ENCODE peak calls at places on chromosomes 2 and 18, in eight cellular contexts. One of them, this sample, is unnamed.

GRCh38 chr2:6352247-6352646 is 513.5 kb downstream of the CMPK2 start:
- DNase-seq in neural progenitor cell: no peak
- DNase-seq in GM23338: no peak
- DNase-seq in OCI-LY7: peak
- DNase-seq in MM.1S: peak
- DNase-seq in PC-3: no peak
- DNase-seq in HCT116: no peak
- DNase-seq in SK-N-SH: no peak
- DNase-seq in this sample: no peak

GRCh38 chr18:9337875-9338274 is 3.3 kb downstream of the TWSG1 start:
- DNase-seq in neural progenitor cell: no peak
- DNase-seq in GM23338: no peak
- DNase-seq in OCI-LY7: no peak
- DNase-seq in MM.1S: no peak
- DNase-seq in PC-3: peak
- DNase-seq in HCT116: no peak
- DNase-seq in SK-N-SH: no peak
- DNase-seq in this sample: no peak

GRCh38 chr2:196123679-196124373 is 47.6 kb downstream of the STK17B start:
- DNase-seq in neural progenitor cell: no peak
- DNase-seq in GM23338: no peak
- DNase-seq in OCI-LY7: no peak
- DNase-seq in MM.1S: no peak
- DNase-seq in PC-3: no peak
- DNase-seq in HCT116: no peak
- DNase-seq in SK-N-SH: no peak
- DNase-seq in this sample: peak

GRCh38 chr2:25763575-25763974 is 90.2 kb upstream of the DTNB start:
- DNase-seq in neural progenitor cell: no peak
- DNase-seq in GM23338: no peak
- DNase-seq in OCI-LY7: no peak
- DNase-seq in MM.1S: no peak
- DNase-seq in PC-3: no peak
- DNase-seq in HCT116: no peak
- DNase-seq in SK-N-SH: no peak
- DNase-seq in this sample: no peak

GRCh38 chr2:28662044-28662443 is 89.6 kb upstream of the PPP1CB start:
- DNase-seq in neural progenitor cell: no peak
- DNase-seq in GM23338: no peak
- DNase-seq in OCI-LY7: no peak
- DNase-seq in MM.1S: no peak
- DNase-seq in PC-3: peak
- DNase-seq in HCT116: no peak
- DNase-seq in SK-N-SH: no peak
- DNase-seq in this sample: peak

GRCh38 chr2:110114007-110114591 is 1.5 kb downstream of the MALL start:
- DNase-seq in neural progenitor cell: no peak
- DNase-seq in GM23338: peak
- DNase-seq in OCI-LY7: no peak
- DNase-seq in MM.1S: no peak
- DNase-seq in PC-3: peak
- DNase-seq in HCT116: peak
- DNase-seq in SK-N-SH: no peak
- DNase-seq in this sample: peak

GRCh38 chr2:1136807-1137663 is 186.4 kb downstream of the SNTG2 start:
- DNase-seq in neural progenitor cell: no peak
- DNase-seq in GM23338: no peak
- DNase-seq in OCI-LY7: no peak
- DNase-seq in MM.1S: no peak
- DNase-seq in PC-3: no peak
- DNase-seq in HCT116: no peak
- DNase-seq in SK-N-SH: no peak
- DNase-seq in this sample: no peak

GRCh38 chr2:187917535-187917934 is 363.3 kb upstream of the TFPI start:
- DNase-seq in neural progenitor cell: peak
- DNase-seq in GM23338: no peak
- DNase-seq in OCI-LY7: no peak
- DNase-seq in MM.1S: no peak
- DNase-seq in PC-3: peak
- DNase-seq in HCT116: no peak
- DNase-seq in SK-N-SH: no peak
- DNase-seq in this sample: no peak

GRCh38 chr2:44244135-44244871 is 31.0 kb upstream of the SLC3A1 start:
- DNase-seq in neural progenitor cell: peak
- DNase-seq in GM23338: peak
- DNase-seq in OCI-LY7: peak
- DNase-seq in MM.1S: peak
- DNase-seq in PC-3: peak
- DNase-seq in HCT116: peak
- DNase-seq in SK-N-SH: peak
- DNase-seq in this sample: peak

GRCh38 chr2:149082781-149083180 is 44.3 kb downstream of the LYPD6B start:
- DNase-seq in neural progenitor cell: peak
- DNase-seq in GM23338: peak
- DNase-seq in OCI-LY7: no peak
- DNase-seq in MM.1S: no peak
- DNase-seq in PC-3: no peak
- DNase-seq in HCT116: no peak
- DNase-seq in SK-N-SH: peak
- DNase-seq in this sample: no peak

GRCh38 chr2:176585291-176585690 is 316.0 kb downstream of the MTX2 start:
- DNase-seq in neural progenitor cell: no peak
- DNase-seq in GM23338: no peak
- DNase-seq in OCI-LY7: no peak
- DNase-seq in MM.1S: no peak
- DNase-seq in PC-3: no peak
- DNase-seq in HCT116: no peak
- DNase-seq in SK-N-SH: no peak
- DNase-seq in this sample: no peak

GRCh38 chr2:139721454-139721995 is 941.3 kb upstream of the NXPH2 start:
- DNase-seq in neural progenitor cell: peak
- DNase-seq in GM23338: peak
- DNase-seq in OCI-LY7: no peak
- DNase-seq in MM.1S: no peak
- DNase-seq in PC-3: no peak
- DNase-seq in HCT116: no peak
- DNase-seq in SK-N-SH: no peak
- DNase-seq in this sample: no peak

GRCh38 chr2:73175663-73176204 is 26.6 kb upstream of the NOTO start:
- DNase-seq in neural progenitor cell: peak
- DNase-seq in GM23338: peak
- DNase-seq in OCI-LY7: no peak
- DNase-seq in MM.1S: peak
- DNase-seq in PC-3: peak
- DNase-seq in HCT116: no peak
- DNase-seq in SK-N-SH: peak
- DNase-seq in this sample: peak

DNA sequence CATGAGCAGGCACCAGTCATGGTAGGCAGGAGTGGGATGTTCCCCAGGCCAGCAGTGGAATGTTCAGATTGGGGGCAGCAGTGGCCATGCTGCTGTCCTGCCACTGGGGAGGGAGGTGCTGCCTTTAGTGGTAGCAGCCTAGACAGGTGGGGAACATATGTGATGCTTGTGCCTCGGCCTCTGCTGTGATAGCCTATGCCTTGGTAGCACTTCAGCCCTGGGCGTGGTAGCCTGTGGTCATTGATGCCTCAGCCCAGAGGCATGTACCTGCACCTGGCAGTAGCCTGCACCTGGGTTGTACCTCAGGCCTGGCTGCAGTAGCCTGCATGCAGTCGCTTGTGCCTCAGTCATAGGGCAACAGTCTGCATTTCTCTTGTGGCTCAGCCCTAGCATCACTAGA is 7.1 kb downstream of the RFTN2 start:
- DNase-seq in neural progenitor cell: no peak
- DNase-seq in GM23338: no peak
- DNase-seq in OCI-LY7: no peak
- DNase-seq in MM.1S: no peak
- DNase-seq in PC-3: peak
- DNase-seq in HCT116: no peak
- DNase-seq in SK-N-SH: no peak
- DNase-seq in this sample: no peak
- TF ChIP-seq CTCF in neural progenitor cell: no peak
- TF ChIP-seq CTCF in GM23338: no peak
- TF ChIP-seq CTCF in OCI-LY7: no peak
- TF ChIP-seq CTCF in MM.1S: no peak
- TF ChIP-seq CTCF in PC-3: no peak
- TF ChIP-seq CTCF in HCT116: no peak
- TF ChIP-seq CTCF in SK-N-SH: no peak
- TF ChIP-seq CTCF in this sample: no peak

GRCh38 chr2:17600805-17601204 is 60.3 kb downstream of the VSNL1 start:
- DNase-seq in neural progenitor cell: no peak
- DNase-seq in GM23338: no peak
- DNase-seq in OCI-LY7: no peak
- DNase-seq in MM.1S: no peak
- DNase-seq in PC-3: no peak
- DNase-seq in HCT116: no peak
- DNase-seq in SK-N-SH: no peak
- DNase-seq in this sample: no peak
- TF ChIP-seq EZH2phosphoT487 in neural progenitor cell: no peak
- TF ChIP-seq EZH2phosphoT487 in GM23338: no peak
- TF ChIP-seq EZH2phosphoT487 in OCI-LY7: no peak
- TF ChIP-seq EZH2phosphoT487 in MM.1S: no peak
- TF ChIP-seq EZH2phosphoT487 in PC-3: no peak
- TF ChIP-seq EZH2phosphoT487 in HCT116: no peak
- TF ChIP-seq EZH2phosphoT487 in SK-N-SH: no peak
- TF ChIP-seq EZH2phosphoT487 in this sample: no peak

GRCh38 chr2:160289803-160290202 is 89.7 kb upstream of the ITGB6 start:
- DNase-seq in neural progenitor cell: no peak
- DNase-seq in GM23338: no peak
- DNase-seq in OCI-LY7: no peak
- DNase-seq in MM.1S: no peak
- DNase-seq in PC-3: no peak
- DNase-seq in HCT116: no peak
- DNase-seq in SK-N-SH: no peak
- DNase-seq in this sample: no peak

GRCh38 chr2:160290590-160290989 is 90.5 kb upstream of the ITGB6 start:
- DNase-seq in neural progenitor cell: no peak
- DNase-seq in GM23338: no peak
- DNase-seq in OCI-LY7: no peak
- DNase-seq in MM.1S: no peak
- DNase-seq in PC-3: no peak
- DNase-seq in HCT116: no peak
- DNase-seq in SK-N-SH: no peak
- DNase-seq in this sample: no peak

GRCh38 chr2:160293401-160293911 is 93.4 kb upstream of the ITGB6 start:
- DNase-seq in neural progenitor cell: no peak
- DNase-seq in GM23338: no peak
- DNase-seq in OCI-LY7: no peak
- DNase-seq in MM.1S: no peak
- DNase-seq in PC-3: peak
- DNase-seq in HCT116: no peak
- DNase-seq in SK-N-SH: peak
- DNase-seq in this sample: peak

GRCh38 chr2:160292225-160292624 is 92.2 kb upstream of the ITGB6 start:
- DNase-seq in neural progenitor cell: no peak
- DNase-seq in GM23338: no peak
- DNase-seq in OCI-LY7: no peak
- DNase-seq in MM.1S: no peak
- DNase-seq in PC-3: peak
- DNase-seq in HCT116: no peak
- DNase-seq in SK-N-SH: no peak
- DNase-seq in this sample: no peak

DNA sequence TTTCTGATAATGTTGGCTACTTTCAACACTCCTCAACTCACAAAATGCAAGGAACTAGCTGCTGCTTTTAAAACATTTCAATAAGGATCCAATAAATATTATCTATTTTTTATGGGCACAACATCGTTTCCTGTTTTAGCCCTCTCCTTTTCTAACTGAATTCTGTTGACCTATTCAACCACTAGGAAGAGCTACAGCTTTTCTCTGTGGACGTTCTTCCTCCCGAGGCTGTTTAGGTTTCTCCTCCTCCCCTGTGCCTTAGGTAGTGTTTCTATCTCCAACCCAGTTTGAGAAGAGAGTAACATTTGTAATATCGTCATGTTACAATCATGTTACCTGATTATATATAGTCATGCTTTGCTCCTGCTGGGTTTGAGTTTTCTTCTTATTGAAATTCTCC is 91.3 kb upstream of the ITGB6 start:
- DNase-seq in neural progenitor cell: no peak
- DNase-seq in GM23338: no peak
- DNase-seq in OCI-LY7: no peak
- DNase-seq in MM.1S: no peak
- DNase-seq in PC-3: no peak
- DNase-seq in HCT116: no peak
- DNase-seq in SK-N-SH: no peak
- DNase-seq in this sample: no peak
- TF ChIP-seq CTCF in neural progenitor cell: peak
- TF ChIP-seq CTCF in GM23338: peak
- TF ChIP-seq CTCF in OCI-LY7: no peak
- TF ChIP-seq CTCF in MM.1S: no peak
- TF ChIP-seq CTCF in PC-3: no peak
- TF ChIP-seq CTCF in HCT116: no peak
- TF ChIP-seq CTCF in SK-N-SH: no peak
- TF ChIP-seq CTCF in this sample: peak

GRCh38 chr18:35220424-35220823 is 20.4 kb upstream of the ZNF397 start:
- DNase-seq in neural progenitor cell: no peak
- DNase-seq in GM23338: no peak
- DNase-seq in OCI-LY7: no peak
- DNase-seq in MM.1S: no peak
- DNase-seq in PC-3: no peak
- DNase-seq in HCT116: no peak
- DNase-seq in SK-N-SH: no peak
- DNase-seq in this sample: peak
- TF ChIP-seq EZH2phosphoT487 in neural progenitor cell: no peak
- TF ChIP-seq EZH2phosphoT487 in GM23338: no peak
- TF ChIP-seq EZH2phosphoT487 in OCI-LY7: no peak
- TF ChIP-seq EZH2phosphoT487 in MM.1S: no peak
- TF ChIP-seq EZH2phosphoT487 in PC-3: no peak
- TF ChIP-seq EZH2phosphoT487 in HCT116: no peak
- TF ChIP-seq EZH2phosphoT487 in SK-N-SH: no peak
- TF ChIP-seq EZH2phosphoT487 in this sample: no peak

DNA sequence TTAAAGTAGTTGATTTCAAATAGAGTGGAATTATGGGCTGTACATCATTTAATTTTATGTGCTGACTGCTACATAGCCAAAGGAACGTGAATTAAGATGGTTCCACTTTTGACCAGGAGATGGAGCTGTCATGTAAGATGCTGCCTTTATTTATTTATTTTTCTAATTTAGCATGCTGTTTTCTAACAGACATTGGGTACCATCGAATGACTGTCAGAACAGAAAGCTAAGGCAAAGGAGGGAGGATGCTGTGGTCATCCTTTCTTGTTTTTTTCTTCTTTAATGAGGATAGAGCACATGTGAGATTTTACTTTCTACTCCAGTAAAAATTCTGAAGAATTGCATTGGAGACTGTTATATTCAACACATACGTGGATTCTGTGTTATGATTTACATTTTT is at the start of gene SCN2A:
- DNase-seq in neural progenitor cell: peak
- DNase-seq in GM23338: peak
- DNase-seq in OCI-LY7: peak
- DNase-seq in MM.1S: peak
- DNase-seq in PC-3: peak
- DNase-seq in HCT116: peak
- DNase-seq in SK-N-SH: peak
- DNase-seq in this sample: peak
- TF ChIP-seq CTCF in neural progenitor cell: peak
- TF ChIP-seq CTCF in GM23338: peak
- TF ChIP-seq CTCF in OCI-LY7: peak
- TF ChIP-seq CTCF in MM.1S: peak
- TF ChIP-seq CTCF in PC-3: peak
- TF ChIP-seq CTCF in HCT116: peak
- TF ChIP-seq CTCF in SK-N-SH: peak
- TF ChIP-seq CTCF in this sample: peak